ENCODE peak calls at places on chromosomes 1 and 21, in seven cellular contexts. U is CD4-positive, CD25-positive, alpha-beta regulatory T cell; N is islet precursor cell; G is nephron progenitor cell; J is memory B cell; F is amygdala; I is NCI-H460. H is an unnamed sample.

GRCh38 chr21:36255650-36256047 is 64.3 kb upstream of the MORC3 start:
- DNase-seq in U (no peak), N (no peak), G (no peak), J (peak), F (no peak), I (no peak), H (no peak)

GRCh38 chr1:88890790-88891317 is 513 bp downstream of the GTF2B start:
- DNase-seq in U (peak), N (no peak), G (peak), J (no peak), F (peak), I (no peak), H (peak)

GRCh38 chr1:53562256-53562982 is 103.2 kb downstream of the DMRTB1 start:
- DNase-seq in U (no peak), N (no peak), G (no peak), J (no peak), F (no peak), I (no peak), H (no peak)

GRCh38 chr1:41109316-41110263 is 88.1 kb upstream of the SLFNL1 start:
- DNase-seq in U (no peak), N (peak), G (no peak), J (no peak), F (no peak), I (no peak), H (peak)

GRCh38 chr1:23101891-23102688 is 66.6 kb downstream of the LUZP1 start:
- DNase-seq in U (no peak), N (no peak), G (no peak), J (no peak), F (no peak), I (no peak), H (no peak)

GRCh38 chr1:163737261-163737660 is 415.5 kb downstream of the NUF2 start:
- DNase-seq in U (no peak), N (no peak), G (no peak), J (no peak), F (no peak), I (no peak), H (no peak)

GRCh38 chr1:99645199-99645598 is 714 bp upstream of the PALMD start:
- DNase-seq in U (no peak), N (no peak), G (no peak), J (no peak), F (no peak), I (peak), H (peak)

GRCh38 chr1:22829001-22829989 is 118.7 kb downstream of the EPHB2 start:
- DNase-seq in U (no peak), N (peak), G (peak), J (no peak), F (peak), I (no peak), H (peak)

GRCh38 chr1:53378932-53379661 is 51.2 kb upstream of the LRP8 start:
- DNase-seq in U (no peak), N (peak), G (no peak), J (no peak), F (no peak), I (no peak), H (no peak)

GRCh38 chr1:159009287-159009686 is 420 bp upstream of the IFI16 start:
- DNase-seq in U (no peak), N (no peak), G (no peak), J (no peak), F (no peak), I (no peak), H (no peak)

GRCh38 chr1:84772428-84772943 is 82.2 kb upstream of the SSX2IP start:
- DNase-seq in U (peak), N (peak), G (peak), J (peak), F (peak), I (peak), H (peak)

GRCh38 chr1:93729502-93729901 is 47.9 kb upstream of the BCAR3 start:
- DNase-seq in U (no peak), N (no peak), G (no peak), J (no peak), F (peak), I (no peak), H (no peak)

GRCh38 chr1:226870323-226871046 is at the start of gene PSEN2:
- DNase-seq in U (peak), N (peak), G (peak), J (peak), F (peak), I (peak), H (peak)

GRCh38 chr1:227728059-227728891 is 6.8 kb downstream of the JMJD4 start:
- DNase-seq in U (peak), N (peak), G (peak), J (no peak), F (peak), I (peak), H (peak)

GRCh38 chr1:186082235-186082937 is 292.7 kb downstream of the TPR start:
- DNase-seq in U (no peak), N (peak), G (peak), J (peak), F (peak), I (peak), H (peak)

GRCh38 chr1:85319931-85320330 is 43.5 kb upstream of the BCL10 start:
- DNase-seq in U (no peak), N (no peak), G (no peak), J (no peak), F (no peak), I (no peak), H (no peak)

GRCh38 chr1:186798960-186799688 is 29.6 kb upstream of the PLA2G4A start:
- DNase-seq in U (no peak), N (no peak), G (no peak), J (no peak), F (no peak), I (no peak), H (no peak)